ENCODE peak calls at places on chromosomes 1 and 21, in six cellular contexts. E, F, N, A, R and U are unnamed samples.
A peak's percentile ranks its signal among the peaks of the same experiment; 100 is the strongest.

GRCh38 chr1:44999232-44999631 is 11.9 kb downstream of the HECTD3 start:
- DNase-seq in E (no peak), R (no peak), N (no peak), A (no peak), F (no peak), U (no peak)

GRCh38 chr1:174942547-174943255 is 57.0 kb upstream of the CACYBP start:
- DNase-seq in R (no peak), F (peak; percentile 32), A (peak; percentile 38), E (no peak), N (no peak), U (no peak)

GRCh38 chr1:62210960-62211359 is 16.3 kb downstream of the L1TD1 start:
- DNase-seq in A (no peak), F (no peak), N (no peak), R (no peak), E (no peak), U (no peak)

GRCh38 chr21:25281134-25281533 is 326.1 kb downstream of the MRPL39 start:
- DNase-seq in A (no peak), E (no peak), R (no peak), F (no peak), N (no peak), U (no peak)

GRCh38 chr1:24318988-24319863 is at the start of gene GRHL3:
- DNase-seq in E (no peak), R (no peak), F (no peak), A (no peak), N (no peak), U (no peak)

GRCh38 chr1:14282583-14283186 is 315.8 kb upstream of the KAZN start:
- DNase-seq in F (no peak), A (no peak), R (no peak), E (no peak), N (no peak), U (no peak)

GRCh38 chr21:25385912-25386474 is 221.3 kb downstream of the MRPL39 start:
- DNase-seq in F (no peak), N (no peak), A (no peak), R (no peak), E (peak; percentile 65), U (peak; percentile 30)

GRCh38 chr1:226656201-226656600 is 82.9 kb downstream of the ITPKB start:
- DNase-seq in F (no peak), A (no peak), E (no peak), N (no peak), R (no peak), U (no peak)

GRCh38 chr1:95407864-95408291 is 173.9 kb downstream of the RWDD3 start:
- DNase-seq in N (no peak), F (no peak), A (no peak), R (no peak), E (peak; percentile 65), U (no peak)

GRCh38 chr1:115029526-115029925 is at the start of gene TSHB:
- DNase-seq in A (no peak), F (no peak), N (no peak), E (no peak), R (no peak), U (no peak)

GRCh38 chr1:19206947-19207346 is 3.1 kb downstream of the UBR4 start:
- DNase-seq in A (no peak), R (no peak), N (no peak), F (no peak), E (no peak), U (no peak)

GRCh38 chr1:201759194-201759814 is 69.7 kb upstream of the IPO9 start:
- DNase-seq in F (no peak), N (no peak), E (no peak), A (no peak), R (no peak), U (no peak)

GRCh38 chr1:236516929-236517704 is 6.7 kb upstream of the LGALS8 start:
- DNase-seq in A (no peak), F (no peak), E (no peak), R (no peak), N (no peak), U (no peak)

GRCh38 chr21:45228171-45228641 is 59.5 kb downstream of the POFUT2 start:
- DNase-seq in R (no peak), N (no peak), F (no peak), E (peak; percentile 54), A (peak; percentile 71), U (peak; percentile 69)

GRCh38 chr1:69441496-69441895 is 126.2 kb upstream of the LRRC7 start:
- DNase-seq in N (no peak), R (no peak), A (no peak), F (no peak), E (no peak), U (no peak)

GRCh38 chr1:8239039-8239305 is 78.9 kb upstream of the SLC45A1 start:
- DNase-seq in R (peak; percentile 60), E (no peak), N (peak; percentile 60), F (no peak), A (peak; percentile 66), U (peak; percentile 48)

GRCh38 chr21:25329227-25329626 is 278.1 kb downstream of the MRPL39 start:
- DNase-seq in F (no peak), A (no peak), N (no peak), E (no peak), R (no peak), U (no peak)

GRCh38 chr1:64469977-64470669 is at the start of gene CACHD1:
- DNase-seq in A (peak; percentile 84), F (peak; percentile 42), N (peak; percentile 88), E (peak; percentile 85), R (peak; percentile 69), U (peak; percentile 38)

GRCh38 chr1:64470670-64471217 is 815 bp downstream of the CACHD1 start:
- DNase-seq in A (peak; percentile 28), F (no peak), N (peak; percentile 63), R (no peak), E (no peak), U (no peak)

GRCh38 chr1:64471218-64471719 is 1.3 kb downstream of the CACHD1 start:
- DNase-seq in E (no peak), R (peak; percentile 53), N (peak; percentile 70), A (peak; percentile 43), F (no peak), U (no peak)

GRCh38 chr1:64469614-64469976 is 334 bp upstream of the CACHD1 start:
- DNase-seq in E (no peak), N (no peak), F (no peak), A (no peak), R (no peak), U (no peak)

GRCh38 chr1:64469121-64469520 is 808 bp upstream of the CACHD1 start:
- DNase-seq in F (no peak), A (no peak), E (no peak), N (no peak), R (no peak), U (no peak)
- H3K4me3 ChIP-seq in F (no peak overlapping the region), A (peak overlapping the region; percentile 87), E (peak overlapping the region; percentile 98), N (no peak overlapping the region), R (peak overlapping the region; percentile 81), U (peak overlapping the region; percentile 92)

GRCh38 chr1:54275349-54275748 is 75.4 kb downstream of the MRPL37 start:
- DNase-seq in F (no peak), R (no peak), A (peak; percentile 86), E (no peak), N (peak; percentile 63), U (no peak)

GRCh38 chr1:54277451-54278355 is 77.7 kb downstream of the MRPL37 start:
- DNase-seq in F (no peak), E (no peak), N (peak; percentile 73), R (no peak), A (peak; percentile 61), U (no peak)

GRCh38 chr1:54274881-54275280 is 74.9 kb downstream of the MRPL37 start:
- DNase-seq in A (no peak), N (peak; percentile 60), R (no peak), E (no peak), F (no peak), U (no peak)

GRCh38 chr1:54278941-54279422 is 79.0 kb downstream of the MRPL37 start:
- DNase-seq in R (no peak), A (peak; percentile 48), E (no peak), F (no peak), N (peak; percentile 68), U (no peak)

GRCh38 chr1:54276617-54277450 is 76.9 kb downstream of the MRPL37 start:
- DNase-seq in N (no peak), E (no peak), A (no peak), R (no peak), F (no peak), U (no peak)
- H3K4me1 ChIP-seq in N (peaks cover 72% of the 10 kb centered on the region), E (peaks cover 52% of the 10 kb centered on the region), A (peaks cover 81% of the 10 kb centered on the region), R (peaks cover 50% of the 10 kb centered on the region), F (peaks cover 96% of the 10 kb centered on the region), U (peaks cover 3% of the 10 kb centered on the region)

GRCh38 chr1:41728403-41729202 is 190.1 kb downstream of the HIVEP3 start:
- DNase-seq in F (no peak), R (no peak), A (no peak), E (no peak), N (no peak), U (no peak)
- H3K4me3 ChIP-seq in F (no peak overlapping the region), R (no peak overlapping the region), A (no peak overlapping the region), E (no peak overlapping the region), N (no peak overlapping the region), U (no peak overlapping the region)

GRCh38 chr1:168497376-168497952 is 46.3 kb downstream of the XCL2 start:
- DNase-seq in A (no peak), E (no peak), F (no peak), N (no peak), R (no peak), U (no peak)

GRCh38 chr1:168499094-168500049 is 44.4 kb downstream of the XCL2 start:
- DNase-seq in F (no peak), E (no peak), N (no peak), R (no peak), A (no peak), U (no peak)

DNA sequence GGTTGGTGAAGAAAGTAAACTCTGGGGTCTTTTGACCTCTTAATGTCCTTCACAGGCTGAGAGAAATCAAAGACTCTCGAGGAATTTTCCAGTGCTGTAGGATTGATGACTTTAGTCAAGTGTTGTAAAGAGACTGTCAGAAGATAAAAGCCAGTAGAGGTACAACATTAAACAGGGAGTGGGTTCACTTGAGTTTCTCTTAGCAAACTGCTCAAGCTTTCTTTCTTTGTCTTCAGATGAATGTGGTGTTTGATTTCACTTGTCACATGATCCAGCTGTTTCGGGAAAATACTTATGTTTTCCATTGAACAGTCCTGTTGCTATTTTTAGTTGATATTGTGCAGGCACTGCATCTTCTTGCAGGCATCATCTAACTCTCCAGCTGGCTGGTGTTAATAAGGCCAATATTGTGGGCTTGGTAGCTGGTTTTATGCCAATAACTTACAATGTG is 45.6 kb downstream of the XCL2 start:
- DNase-seq in R (no peak), A (no peak), F (no peak), E (no peak), N (no peak), U (no peak)
- H3K4me1 ChIP-seq in R (no peaks in the 10 kb centered on the region), A (no peaks in the 10 kb centered on the region), F (peaks cover 14% of the 10 kb centered on the region), E (no peaks in the 10 kb centered on the region), N (peaks cover 4% of the 10 kb centered on the region), U (no peaks in the 10 kb centered on the region)

GRCh38 chr1:205448540-205449253 is 7.1 kb downstream of the BLACAT1 start:
- DNase-seq in R (no peak), A (no peak), N (no peak), F (no peak), E (peak; percentile 90), U (no peak)
- H3K4me3 ChIP-seq in R (peak overlapping the region; percentile 29), A (no peak overlapping the region), N (no peak overlapping the region), F (no peak overlapping the region), E (peak overlapping the region; percentile 88), U (no peak overlapping the region)